ENCODE peak calls at places on chromosomes 2 and 18, in seven cellular contexts. One of them, this sample, is unnamed.

GRCh38 chr2:40016151-40016885 is 237.3 kb upstream of the THUMPD2 start:
- DNase-seq in EL: no peak
- DNase-seq in dorsolateral prefrontal cortex: no peak
- DNase-seq in T-cell: no peak
- DNase-seq in uterus: no peak
- DNase-seq in iris pigment epithelial cell: no peak
- DNase-seq in cardiac muscle cell: no peak
- DNase-seq in this sample: no peak

GRCh38 chr2:72864500-72864899 is 22.7 kb upstream of the SPR start:
- DNase-seq in EL: peak; percentile 35
- DNase-seq in dorsolateral prefrontal cortex: no peak
- DNase-seq in T-cell: no peak
- DNase-seq in uterus: no peak
- DNase-seq in iris pigment epithelial cell: peak; percentile 80
- DNase-seq in cardiac muscle cell: no peak
- DNase-seq in this sample: no peak

GRCh38 chr18:38011446-38011845 is 445.8 kb upstream of the CELF4 start:
- DNase-seq in EL: no peak
- DNase-seq in dorsolateral prefrontal cortex: no peak
- DNase-seq in T-cell: no peak
- DNase-seq in uterus: no peak
- DNase-seq in iris pigment epithelial cell: no peak
- DNase-seq in cardiac muscle cell: no peak
- DNase-seq in this sample: no peak

GRCh38 chr2:230046491-230046890 is 22.2 kb downstream of the SLC16A14 start:
- DNase-seq in EL: no peak
- DNase-seq in dorsolateral prefrontal cortex: no peak
- DNase-seq in T-cell: no peak
- DNase-seq in uterus: no peak
- DNase-seq in iris pigment epithelial cell: no peak
- DNase-seq in cardiac muscle cell: no peak
- DNase-seq in this sample: no peak

GRCh38 chr2:119511989-119512388 is 12.3 kb downstream of the SCTR start:
- DNase-seq in EL: no peak
- DNase-seq in dorsolateral prefrontal cortex: no peak
- DNase-seq in T-cell: no peak
- DNase-seq in uterus: no peak
- DNase-seq in iris pigment epithelial cell: no peak
- DNase-seq in cardiac muscle cell: no peak
- DNase-seq in this sample: no peak

GRCh38 chr2:203404996-203405395 is 76.8 kb downstream of the ABI2 start:
- DNase-seq in EL: peak; percentile 27
- DNase-seq in dorsolateral prefrontal cortex: no peak
- DNase-seq in T-cell: no peak
- DNase-seq in uterus: no peak
- DNase-seq in iris pigment epithelial cell: peak; percentile 72
- DNase-seq in cardiac muscle cell: no peak
- DNase-seq in this sample: no peak

GRCh38 chr2:200077838-200078237 is 122.5 kb downstream of the MAIP1 start:
- DNase-seq in EL: peak; percentile 76
- DNase-seq in dorsolateral prefrontal cortex: peak; percentile 15
- DNase-seq in T-cell: no peak
- DNase-seq in uterus: no peak
- DNase-seq in iris pigment epithelial cell: peak; percentile 68
- DNase-seq in cardiac muscle cell: no peak
- DNase-seq in this sample: no peak

GRCh38 chr2:239825705-239825979 is 199.5 kb downstream of the NDUFA10 start:
- DNase-seq in EL: no peak
- DNase-seq in dorsolateral prefrontal cortex: no peak
- DNase-seq in T-cell: no peak
- DNase-seq in uterus: peak; percentile 7
- DNase-seq in iris pigment epithelial cell: no peak
- DNase-seq in cardiac muscle cell: no peak
- DNase-seq in this sample: no peak

GRCh38 chr2:73952499-73953446 is 26.1 kb downstream of the DGUOK start:
- DNase-seq in EL: peak; percentile 57
- DNase-seq in dorsolateral prefrontal cortex: peak; percentile 19
- DNase-seq in T-cell: no peak
- DNase-seq in uterus: no peak
- DNase-seq in iris pigment epithelial cell: peak; percentile 79
- DNase-seq in cardiac muscle cell: no peak
- DNase-seq in this sample: no peak

GRCh38 chr2:208222351-208222750 is 32.5 kb downstream of the IDH1 start:
- DNase-seq in EL: peak; percentile 69
- DNase-seq in dorsolateral prefrontal cortex: no peak
- DNase-seq in T-cell: no peak
- DNase-seq in uterus: no peak
- DNase-seq in iris pigment epithelial cell: peak; percentile 61
- DNase-seq in cardiac muscle cell: no peak
- DNase-seq in this sample: no peak

GRCh38 chr2:239157269-239157668 is 243.6 kb downstream of the HDAC4 start:
- DNase-seq in EL: no peak
- DNase-seq in dorsolateral prefrontal cortex: peak; percentile 1
- DNase-seq in T-cell: no peak
- DNase-seq in uterus: peak; percentile 10
- DNase-seq in iris pigment epithelial cell: no peak
- DNase-seq in cardiac muscle cell: no peak
- DNase-seq in this sample: peak; percentile 47

GRCh38 chr18:48330016-48330991 is 78.9 kb downstream of the ZBTB7C start:
- DNase-seq in EL: peak; percentile 86
- DNase-seq in dorsolateral prefrontal cortex: no peak
- DNase-seq in T-cell: no peak
- DNase-seq in uterus: no peak
- DNase-seq in iris pigment epithelial cell: peak; percentile 79
- DNase-seq in cardiac muscle cell: no peak
- DNase-seq in this sample: no peak

GRCh38 chr2:69054431-69054830 is 41.5 kb downstream of the ANTXR1 start:
- DNase-seq in EL: no peak
- DNase-seq in dorsolateral prefrontal cortex: no peak
- DNase-seq in T-cell: no peak
- DNase-seq in uterus: no peak
- DNase-seq in iris pigment epithelial cell: peak; percentile 42
- DNase-seq in cardiac muscle cell: no peak
- DNase-seq in this sample: no peak

GRCh38 chr2:109516445-109517117 is 97.2 kb downstream of the SEPTIN10 start:
- DNase-seq in EL: peak; percentile 34
- DNase-seq in dorsolateral prefrontal cortex: no peak
- DNase-seq in T-cell: no peak
- DNase-seq in uterus: no peak
- DNase-seq in iris pigment epithelial cell: peak; percentile 51
- DNase-seq in cardiac muscle cell: peak; percentile 87
- DNase-seq in this sample: no peak

GRCh38 chr2:37189452-37190153 is 1.1 kb upstream of the SULT6B1 start:
- DNase-seq in EL: peak; percentile 86
- DNase-seq in dorsolateral prefrontal cortex: no peak
- DNase-seq in T-cell: no peak
- DNase-seq in uterus: no peak
- DNase-seq in iris pigment epithelial cell: peak; percentile 97
- DNase-seq in cardiac muscle cell: no peak
- DNase-seq in this sample: no peak

GRCh38 chr18:6414118-6414722 is 491 bp downstream of the L3MBTL4 start:
- DNase-seq in EL: peak; percentile 8
- DNase-seq in dorsolateral prefrontal cortex: peak; percentile 35
- DNase-seq in T-cell: peak; percentile 2
- DNase-seq in uterus: peak; percentile 62
- DNase-seq in iris pigment epithelial cell: peak; percentile 12
- DNase-seq in cardiac muscle cell: peak; percentile 55
- DNase-seq in this sample: peak; percentile 88

GRCh38 chr2:134458454-134458853 is 204.6 kb downstream of the MGAT5 start:
- DNase-seq in EL: no peak
- DNase-seq in dorsolateral prefrontal cortex: no peak
- DNase-seq in T-cell: no peak
- DNase-seq in uterus: no peak
- DNase-seq in iris pigment epithelial cell: no peak
- DNase-seq in cardiac muscle cell: no peak
- DNase-seq in this sample: no peak

GRCh38 chr2:61193670-61194561 is 31.9 kb downstream of the C2orf74 start:
- DNase-seq in EL: no peak
- DNase-seq in dorsolateral prefrontal cortex: no peak
- DNase-seq in T-cell: no peak
- DNase-seq in uterus: no peak
- DNase-seq in iris pigment epithelial cell: no peak
- DNase-seq in cardiac muscle cell: no peak
- DNase-seq in this sample: no peak

GRCh38 chr18:5296706-5297320 is 1.3 kb upstream of the ZBTB14 start:
- DNase-seq in EL: peak; percentile 82
- DNase-seq in dorsolateral prefrontal cortex: peak; percentile 67
- DNase-seq in T-cell: peak; percentile 44
- DNase-seq in uterus: peak; percentile 74
- DNase-seq in iris pigment epithelial cell: peak; percentile 90
- DNase-seq in cardiac muscle cell: peak; percentile 90
- DNase-seq in this sample: peak; percentile 76

GRCh38 chr18:24560511-24560981 is 100.1 kb downstream of the HRH4 start:
- DNase-seq in EL: no peak
- DNase-seq in dorsolateral prefrontal cortex: no peak
- DNase-seq in T-cell: no peak
- DNase-seq in uterus: no peak
- DNase-seq in iris pigment epithelial cell: no peak
- DNase-seq in cardiac muscle cell: peak; percentile 30
- DNase-seq in this sample: no peak

GRCh38 chr2:47087051-47087450 is 68.1 kb downstream of the STPG4 start:
- DNase-seq in EL: no peak
- DNase-seq in dorsolateral prefrontal cortex: no peak
- DNase-seq in T-cell: no peak
- DNase-seq in uterus: no peak
- DNase-seq in iris pigment epithelial cell: no peak
- DNase-seq in cardiac muscle cell: no peak
- DNase-seq in this sample: no peak

GRCh38 chr2:127950264-127950663 is 64.5 kb upstream of the AMMECR1L start:
- DNase-seq in EL: no peak
- DNase-seq in dorsolateral prefrontal cortex: no peak
- DNase-seq in T-cell: no peak
- DNase-seq in uterus: no peak
- DNase-seq in iris pigment epithelial cell: no peak
- DNase-seq in cardiac muscle cell: no peak
- DNase-seq in this sample: no peak

GRCh38 chr2:224126001-224126400 is 86.9 kb upstream of the SERPINE2 start:
- DNase-seq in EL: no peak
- DNase-seq in dorsolateral prefrontal cortex: no peak
- DNase-seq in T-cell: no peak
- DNase-seq in uterus: no peak
- DNase-seq in iris pigment epithelial cell: no peak
- DNase-seq in cardiac muscle cell: no peak
- DNase-seq in this sample: no peak

GRCh38 chr2:240733803-240734495 is 42.3 kb downstream of the AQP12A start:
- DNase-seq in EL: no peak
- DNase-seq in dorsolateral prefrontal cortex: no peak
- DNase-seq in T-cell: no peak
- DNase-seq in uterus: no peak
- DNase-seq in iris pigment epithelial cell: peak; percentile 7
- DNase-seq in cardiac muscle cell: no peak
- DNase-seq in this sample: no peak

GRCh38 chr2:171181067-171182049 is 20.7 kb upstream of the TLK1 start:
- DNase-seq in EL: no peak
- DNase-seq in dorsolateral prefrontal cortex: no peak
- DNase-seq in T-cell: no peak
- DNase-seq in uterus: no peak
- DNase-seq in iris pigment epithelial cell: no peak
- DNase-seq in cardiac muscle cell: no peak
- DNase-seq in this sample: no peak

GRCh38 chr2:33412920-33413319 is 63.5 kb upstream of the RASGRP3 start:
- DNase-seq in EL: peak; percentile 64
- DNase-seq in dorsolateral prefrontal cortex: no peak
- DNase-seq in T-cell: no peak
- DNase-seq in uterus: no peak
- DNase-seq in iris pigment epithelial cell: peak; percentile 77
- DNase-seq in cardiac muscle cell: peak; percentile 38
- DNase-seq in this sample: no peak

GRCh38 chr18:49228182-49228581 is 232.3 kb downstream of the DYM start:
- DNase-seq in EL: no peak
- DNase-seq in dorsolateral prefrontal cortex: no peak
- DNase-seq in T-cell: no peak
- DNase-seq in uterus: no peak
- DNase-seq in iris pigment epithelial cell: no peak
- DNase-seq in cardiac muscle cell: no peak
- DNase-seq in this sample: no peak

GRCh38 chr2:177675256-177676220 is 283.0 kb downstream of the AGPS start:
- DNase-seq in EL: no peak
- DNase-seq in dorsolateral prefrontal cortex: peak; percentile 9
- DNase-seq in T-cell: no peak
- DNase-seq in uterus: no peak
- DNase-seq in iris pigment epithelial cell: no peak
- DNase-seq in cardiac muscle cell: no peak
- DNase-seq in this sample: no peak

GRCh38 chr18:40937386-40937785 is 1017.6 kb upstream of the PIK3C3 start:
- DNase-seq in EL: no peak
- DNase-seq in dorsolateral prefrontal cortex: no peak
- DNase-seq in T-cell: no peak
- DNase-seq in uterus: no peak
- DNase-seq in iris pigment epithelial cell: peak; percentile 34
- DNase-seq in cardiac muscle cell: no peak
- DNase-seq in this sample: no peak

GRCh38 chr2:3154146-3154545 is 223.5 kb downstream of the EIPR1 start:
- DNase-seq in EL: no peak
- DNase-seq in dorsolateral prefrontal cortex: no peak
- DNase-seq in T-cell: no peak
- DNase-seq in uterus: no peak
- DNase-seq in iris pigment epithelial cell: no peak
- DNase-seq in cardiac muscle cell: no peak
- DNase-seq in this sample: no peak

GRCh38 chr2:11701831-11702301 is 31.9 kb upstream of the NTSR2 start:
- DNase-seq in EL: no peak
- DNase-seq in dorsolateral prefrontal cortex: no peak
- DNase-seq in T-cell: no peak
- DNase-seq in uterus: no peak
- DNase-seq in iris pigment epithelial cell: peak; percentile 91
- DNase-seq in cardiac muscle cell: no peak
- DNase-seq in this sample: peak; percentile 55

GRCh38 chr18:79961527-79962291 is 2.7 kb upstream of the HSBP1L1 start:
- DNase-seq in EL: no peak
- DNase-seq in dorsolateral prefrontal cortex: no peak
- DNase-seq in T-cell: no peak
- DNase-seq in uterus: no peak
- DNase-seq in iris pigment epithelial cell: no peak
- DNase-seq in cardiac muscle cell: no peak
- DNase-seq in this sample: peak; percentile 16

GRCh38 chr2:112229365-112229764 is 25.5 kb downstream of the ZC3H8 start:
- DNase-seq in EL: peak; percentile 4
- DNase-seq in dorsolateral prefrontal cortex: no peak
- DNase-seq in T-cell: no peak
- DNase-seq in uterus: no peak
- DNase-seq in iris pigment epithelial cell: peak; percentile 3
- DNase-seq in cardiac muscle cell: no peak
- DNase-seq in this sample: peak; percentile 89

GRCh38 chr2:7744827-7745226 is 827.6 kb downstream of the RNF144A start:
- DNase-seq in EL: peak; percentile 16
- DNase-seq in dorsolateral prefrontal cortex: no peak
- DNase-seq in T-cell: peak; percentile 12
- DNase-seq in uterus: no peak
- DNase-seq in iris pigment epithelial cell: no peak
- DNase-seq in cardiac muscle cell: no peak
- DNase-seq in this sample: no peak

GRCh38 chr18:32373995-32374394 is 96.7 kb downstream of the GAREM1 start:
- DNase-seq in EL: no peak
- DNase-seq in dorsolateral prefrontal cortex: no peak
- DNase-seq in T-cell: no peak
- DNase-seq in uterus: no peak
- DNase-seq in iris pigment epithelial cell: peak; percentile 78
- DNase-seq in cardiac muscle cell: peak; percentile 30
- DNase-seq in this sample: no peak

GRCh38 chr18:901769-902168 is 2.9 kb upstream of the ADCYAP1 start:
- DNase-seq in EL: no peak
- DNase-seq in dorsolateral prefrontal cortex: no peak
- DNase-seq in T-cell: no peak
- DNase-seq in uterus: no peak
- DNase-seq in iris pigment epithelial cell: no peak
- DNase-seq in cardiac muscle cell: no peak
- DNase-seq in this sample: no peak

GRCh38 chr2:237235383-237236095 is 149.8 kb downstream of the COPS8 start:
- DNase-seq in EL: peak; percentile 86
- DNase-seq in dorsolateral prefrontal cortex: no peak
- DNase-seq in T-cell: no peak
- DNase-seq in uterus: peak; percentile 80
- DNase-seq in iris pigment epithelial cell: peak; percentile 89
- DNase-seq in cardiac muscle cell: no peak
- DNase-seq in this sample: peak; percentile 63

GRCh38 chr2:113686537-113686936 is 59.5 kb downstream of the RABL2A start:
- DNase-seq in EL: no peak
- DNase-seq in dorsolateral prefrontal cortex: no peak
- DNase-seq in T-cell: no peak
- DNase-seq in uterus: no peak
- DNase-seq in iris pigment epithelial cell: peak; percentile 27
- DNase-seq in cardiac muscle cell: no peak
- DNase-seq in this sample: no peak